ENCODE peak calls at places on chromosome 19, in six cellular contexts. H is bronchial epithelial cell, F is ascending aorta, W is stomach, S is transverse colon, J is Peyer's patch. A is an unnamed sample. For H3K36me3, the result is how much of the 10 kb centered on the place peaks cover.

GRCh38 chr19:30066781-30067759 is 125.0 kb downstream of the URI1 start:
- DNase-seq in W (peak), S (peak), H (no peak), F (peak), J (peak), A (no peak)

GRCh38 chr19:29293736-29294342 is 80.9 kb upstream of the UQCRFS1 start:
- DNase-seq in J (no peak), S (no peak), H (no peak), F (no peak), W (no peak), A (no peak)

GRCh38 chr19:38666662-38667448 is 19.4 kb downstream of the ACTN4 start:
- DNase-seq in H (peak), F (peak), J (no peak), W (no peak), S (peak), A (no peak)

GRCh38 chr19:41323023-41323422 is 13.1 kb downstream of the CCDC97 start:
- DNase-seq in W (no peak), H (no peak), S (no peak), F (no peak), J (no peak), A (no peak)

GRCh38 chr19:34260771-34261173 is 6.4 kb downstream of the GARRE1 start:
- DNase-seq in S (no peak), H (no peak), F (no peak), W (no peak), J (no peak), A (no peak)

GRCh38 chr19:662207-662961 is 630 bp downstream of the RNF126 start:
- DNase-seq in W (peak), J (peak), S (peak), F (no peak), H (peak), A (no peak)

GRCh38 chr19:1156305-1156801 is 17.7 kb downstream of the SBNO2 start:
- DNase-seq in F (no peak), H (no peak), W (no peak), S (no peak), J (no peak), A (no peak)

GRCh38 chr19:15330801-15331418 is 1.4 kb downstream of the BRD4 start:
- DNase-seq in F (peak), H (peak), J (no peak), S (peak), W (no peak), A (no peak)

GRCh38 chr19:56091066-56091490 is 30.0 kb downstream of the ZNF787 start:
- DNase-seq in W (no peak), H (peak), J (no peak), F (no peak), S (no peak), A (no peak)

GRCh38 chr19:49954092-49954825 is 6.7 kb downstream of the SIGLEC11 start:
- DNase-seq in W (no peak), S (no peak), J (no peak), F (no peak), H (peak), A (no peak)

GRCh38 chr19:8592231-8593009 is 15.2 kb upstream of the MYO1F start:
- DNase-seq in F (peak), H (no peak), W (peak), J (peak), S (peak), A (peak)

GRCh38 chr19:10503002-10503789 is at the start of gene KEAP1:
- DNase-seq in W (peak), J (peak), S (peak), F (no peak), H (no peak), A (no peak)

GRCh38 chr19:41427647-41428480 is 690 bp upstream of the B3GNT8 start:
- DNase-seq in F (no peak), W (no peak), S (peak), J (peak), H (no peak), A (peak)

GRCh38 chr19:16872728-16873127 is 16.1 kb upstream of the F2RL3 start:
- DNase-seq in J (no peak), W (no peak), H (no peak), S (no peak), F (no peak), A (no peak)

GRCh38 chr19:56309511-56310185 is 5.0 kb downstream of the ZSCAN5A start:
- DNase-seq in W (peak), S (peak), F (no peak), J (peak), H (no peak), A (no peak)

GRCh38 chr19:52662631-52663030 is 24.5 kb upstream of the ZNF83 start:
- DNase-seq in S (no peak), F (no peak), J (no peak), H (peak), W (no peak), A (no peak)

GRCh38 chr19:2340496-2341246 is 12.2 kb downstream of the SPPL2B start:
- DNase-seq in W (no peak), H (no peak), F (no peak), S (no peak), J (no peak), A (no peak)

GRCh38 chr19:2338055-2338615 is 9.7 kb downstream of the SPPL2B start:
- DNase-seq in H (no peak), F (no peak), S (no peak), J (no peak), W (no peak), A (no peak)

GRCh38 chr19:2338751-2339643 is 10.5 kb downstream of the SPPL2B start:
- DNase-seq in S (no peak), H (no peak), W (no peak), F (no peak), J (no peak), A (no peak)

GRCh38 chr19:2341247-2341705 is 12.8 kb downstream of the SPPL2B start:
- DNase-seq in W (no peak), S (no peak), F (no peak), J (no peak), H (no peak), A (no peak)

GRCh38 chr19:2339644-2340310 is 11.3 kb downstream of the SPPL2B start:
- DNase-seq in S (no peak), J (no peak), H (no peak), W (no peak), F (no peak), A (no peak)
- H3K36me3 ChIP-seq in S (under half), J (under half), H (under half), W (half or more), F (under half), A (under half)

GRCh38 chr19:44706506-44707236 is 7.7 kb downstream of the CEACAM16 start:
- DNase-seq in J (no peak), F (no peak), S (no peak), H (no peak), W (no peak), A (no peak)

GRCh38 chr19:44710483-44710882 is 11.5 kb downstream of the CEACAM16 start:
- DNase-seq in J (no peak), H (no peak), W (no peak), F (no peak), S (no peak), A (no peak)

GRCh38 chr19:44705502-44706010 is 6.6 kb downstream of the CEACAM16 start:
- DNase-seq in W (no peak), F (no peak), S (no peak), J (peak), H (no peak), A (no peak)

GRCh38 chr19:44708940-44709339 is 10.0 kb downstream of the CEACAM16 start:
- DNase-seq in H (no peak), W (no peak), F (no peak), J (no peak), S (no peak), A (no peak)

GRCh38 chr19:44707794-44708193 is 8.8 kb downstream of the CEACAM16 start:
- DNase-seq in S (no peak), F (no peak), H (no peak), W (no peak), J (no peak), A (no peak)
- H3K4me3 ChIP-seq in S (no peak), F (no peak), H (no peak), W (no peak), J (no peak), A (no peak)

GRCh38 chr19:45526143-45526542 is 18.9 kb downstream of the VASP start:
- DNase-seq in S (peak), J (peak), F (no peak), H (peak), W (peak), A (peak)
- H3K36me3 ChIP-seq in S (under half), J (under half), F (half or more), H (under half), W (half or more), A (under half)

GRCh38 chr19:5934779-5935472 is 20.9 kb downstream of the CAPS start:
- DNase-seq in F (no peak), W (no peak), J (no peak), H (no peak), S (no peak), A (no peak)
- H3K4me3 ChIP-seq in F (no peak), W (no peak), J (no peak), H (no peak), S (no peak), A (no peak)

DNA sequence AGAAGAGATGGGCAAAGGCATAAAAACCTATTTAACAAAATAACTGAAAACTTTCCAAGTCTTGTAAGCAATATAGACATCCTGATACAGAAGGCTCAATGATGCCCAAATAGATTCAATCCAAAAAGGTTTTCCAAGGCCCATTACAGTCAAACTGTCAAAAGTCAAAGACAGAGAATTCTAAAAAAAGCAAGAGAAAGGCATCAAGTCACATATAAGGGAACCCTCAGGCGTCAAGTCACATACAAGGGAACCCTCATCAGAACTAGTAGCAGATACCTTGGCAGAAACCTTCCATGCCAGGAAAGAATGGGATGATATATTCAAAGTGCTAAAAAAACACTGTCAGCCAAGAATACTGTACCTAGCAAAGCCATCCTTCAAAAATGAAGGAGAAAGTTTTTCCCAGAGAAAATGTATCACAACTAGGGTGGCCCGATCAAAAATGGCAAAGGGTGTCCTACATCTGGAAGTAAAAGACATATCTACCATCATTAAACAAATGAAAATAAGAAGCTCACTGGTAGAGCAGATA is 21.2 kb downstream of the ZNF829 start:
- DNase-seq in J (no peak), W (no peak), F (no peak), S (no peak), H (no peak), A (no peak)
- H3K36me3 ChIP-seq in J (under half), W (half or more), F (half or more), S (half or more), H (under half), A (under half)

GRCh38 chr19:18659281-18660050 is 22.6 kb downstream of the KLHL26 start:
- DNase-seq in J (no peak), H (no peak), F (peak), S (no peak), W (no peak), A (peak)
- H3K4me3 ChIP-seq in J (no peak), H (no peak), F (no peak), S (no peak), W (no peak), A (peak)

GRCh38 chr19:46725036-46725820 is 8.3 kb upstream of the PRKD2 start:
- DNase-seq in J (no peak), W (no peak), H (no peak), F (no peak), S (no peak), A (no peak)

GRCh38 chr19:46724468-46724867 is 7.6 kb upstream of the PRKD2 start:
- DNase-seq in S (no peak), F (no peak), W (no peak), J (no peak), H (no peak), A (no peak)

GRCh38 chr19:46727036-46727501 is 10.2 kb upstream of the PRKD2 start:
- DNase-seq in H (no peak), W (no peak), S (no peak), F (no peak), J (peak), A (no peak)

GRCh38 chr19:46726551-46726950 is 9.6 kb upstream of the PRKD2 start:
- DNase-seq in J (no peak), F (no peak), S (no peak), W (no peak), H (no peak), A (no peak)

DNA sequence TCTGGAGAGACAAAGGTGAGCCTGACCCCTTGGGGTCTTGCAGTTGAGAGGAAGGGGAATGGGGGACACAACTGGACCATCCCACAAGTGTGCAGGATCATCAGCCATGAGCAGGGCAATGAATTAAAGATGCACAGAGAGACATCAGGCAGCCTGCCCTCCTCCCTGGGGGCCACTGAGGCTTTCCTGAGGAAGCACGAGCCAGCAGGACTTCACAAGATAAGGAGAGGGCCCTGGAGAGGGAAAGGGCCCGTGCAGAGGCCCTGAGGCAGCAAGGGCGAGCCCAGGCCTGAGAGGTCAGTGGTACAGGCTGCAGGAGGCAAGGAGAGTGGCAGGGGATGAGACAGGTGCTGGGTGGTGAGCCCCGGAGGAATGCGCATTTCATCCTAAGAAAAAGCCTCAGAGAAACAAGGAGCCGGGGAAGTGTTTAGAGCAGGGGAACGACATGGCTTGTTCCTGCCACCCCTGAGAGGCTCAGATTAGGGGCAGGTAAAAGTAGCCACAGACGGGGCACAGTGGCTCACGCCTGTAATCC is 9.0 kb upstream of the PRKD2 start:
- DNase-seq in W (no peak), S (no peak), J (no peak), H (no peak), F (no peak), A (no peak)
- H3K36me3 ChIP-seq in W (half or more), S (under half), J (under half), H (half or more), F (half or more), A (half or more)

A was measured in tibial nerve.